ENCODE peak calls at places on chromosomes 12 and 14, in five cellular contexts. One of them, this sample, is unnamed.
A peak's percentile ranks its signal among the peaks of the same experiment; 100 is the strongest.

GRCh38 chr12:120669055-120669828 is 17.7 kb upstream of the MLEC start:
- DNase-seq in colonic mucosa: peak; percentile 66
- DNase-seq in kidney: peak; percentile 74
- DNase-seq in lower leg skin: no peak
- DNase-seq in cardiac fibroblast: no peak
- DNase-seq in this sample: no peak

GRCh38 chr12:32501835-32502333 is 102.5 kb downstream of the FGD4 start:
- DNase-seq in lower leg skin: no peak
- DNase-seq in cardiac fibroblast: peak; percentile 81
- DNase-seq in colonic mucosa: peak; percentile 64
- DNase-seq in kidney: no peak
- DNase-seq in this sample: peak; percentile 28

GRCh38 chr14:67646136-67646535 is 26.4 kb downstream of the ARG2 start:
- DNase-seq in lower leg skin: no peak
- DNase-seq in kidney: no peak
- DNase-seq in cardiac fibroblast: no peak
- DNase-seq in colonic mucosa: no peak
- DNase-seq in this sample: no peak

GRCh38 chr12:51448618-51449256 is 24.1 kb downstream of the SLC4A8 start:
- DNase-seq in cardiac fibroblast: no peak
- DNase-seq in lower leg skin: no peak
- DNase-seq in kidney: no peak
- DNase-seq in colonic mucosa: no peak
- DNase-seq in this sample: no peak

GRCh38 chr14:75279153-75279738 is 618 bp downstream of the FOS start:
- DNase-seq in colonic mucosa: peak; percentile 77
- DNase-seq in lower leg skin: peak; percentile 94
- DNase-seq in kidney: peak; percentile 92
- DNase-seq in cardiac fibroblast: peak; percentile 79
- DNase-seq in this sample: peak; percentile 84

GRCh38 chr12:15033029-15033428 is 60.2 kb downstream of the PDE6H start:
- DNase-seq in lower leg skin: no peak
- DNase-seq in kidney: no peak
- DNase-seq in colonic mucosa: no peak
- DNase-seq in cardiac fibroblast: no peak
- DNase-seq in this sample: no peak

GRCh38 chr14:74866708-74867389 is 9.1 kb downstream of the PROX2 start:
- DNase-seq in kidney: no peak
- DNase-seq in colonic mucosa: no peak
- DNase-seq in lower leg skin: no peak
- DNase-seq in cardiac fibroblast: no peak
- DNase-seq in this sample: no peak

GRCh38 chr14:85024931-85025330 is 505.0 kb upstream of the FLRT2 start:
- DNase-seq in colonic mucosa: no peak
- DNase-seq in cardiac fibroblast: peak; percentile 7
- DNase-seq in lower leg skin: no peak
- DNase-seq in kidney: peak; percentile 38
- DNase-seq in this sample: no peak

GRCh38 chr14:101469382-101470251 is 91.7 kb upstream of the DIO3 start:
- DNase-seq in lower leg skin: peak; percentile 72
- DNase-seq in kidney: peak; percentile 20
- DNase-seq in cardiac fibroblast: no peak
- DNase-seq in colonic mucosa: no peak
- DNase-seq in this sample: no peak

GRCh38 chr12:86193931-86194330 is 62.3 kb downstream of the MGAT4C start:
- DNase-seq in colonic mucosa: no peak
- DNase-seq in cardiac fibroblast: peak; percentile 0
- DNase-seq in kidney: no peak
- DNase-seq in lower leg skin: no peak
- DNase-seq in this sample: no peak

GRCh38 chr12:116863275-116863767 is 17.9 kb downstream of the HRK start:
- DNase-seq in cardiac fibroblast: peak; percentile 61
- DNase-seq in colonic mucosa: peak; percentile 57
- DNase-seq in kidney: no peak
- DNase-seq in lower leg skin: no peak
- DNase-seq in this sample: no peak

GRCh38 chr14:95495538-95496025 is 20.9 kb downstream of the SYNE3 start:
- DNase-seq in colonic mucosa: peak; percentile 53
- DNase-seq in cardiac fibroblast: no peak
- DNase-seq in kidney: peak; percentile 66
- DNase-seq in lower leg skin: no peak
- DNase-seq in this sample: no peak

GRCh38 chr12:66144796-66145754 is 14.5 kb upstream of the LLPH start:
- DNase-seq in kidney: no peak
- DNase-seq in cardiac fibroblast: peak; percentile 94
- DNase-seq in lower leg skin: no peak
- DNase-seq in colonic mucosa: peak; percentile 75
- DNase-seq in this sample: peak; percentile 58

GRCh38 chr14:86221755-86222154 is 691.8 kb downstream of the FLRT2 start:
- DNase-seq in lower leg skin: no peak
- DNase-seq in colonic mucosa: no peak
- DNase-seq in kidney: no peak
- DNase-seq in cardiac fibroblast: no peak
- DNase-seq in this sample: no peak

GRCh38 chr12:51391047-51391837 is at the start of gene GALNT6:
- DNase-seq in cardiac fibroblast: no peak
- DNase-seq in kidney: peak; percentile 84
- DNase-seq in colonic mucosa: peak; percentile 85
- DNase-seq in lower leg skin: peak; percentile 88
- DNase-seq in this sample: peak; percentile 28

GRCh38 chr12:109875572-109876131 is 4.7 kb downstream of the GLTP start:
- DNase-seq in lower leg skin: no peak
- DNase-seq in cardiac fibroblast: no peak
- DNase-seq in colonic mucosa: peak; percentile 85
- DNase-seq in kidney: no peak
- DNase-seq in this sample: no peak

GRCh38 chr12:69977991-69978390 is 153.0 kb downstream of the MYRFL start:
- DNase-seq in kidney: no peak
- DNase-seq in cardiac fibroblast: no peak
- DNase-seq in colonic mucosa: no peak
- DNase-seq in lower leg skin: no peak
- DNase-seq in this sample: no peak

GRCh38 chr14:65703996-65704395 is 291.5 kb downstream of the FUT8 start:
- DNase-seq in kidney: no peak
- DNase-seq in lower leg skin: no peak
- DNase-seq in colonic mucosa: no peak
- DNase-seq in cardiac fibroblast: peak; percentile 27
- DNase-seq in this sample: no peak

GRCh38 chr12:110696283-110696682 is 7.4 kb upstream of the HVCN1 start:
- DNase-seq in colonic mucosa: no peak
- DNase-seq in cardiac fibroblast: no peak
- DNase-seq in kidney: no peak
- DNase-seq in lower leg skin: no peak
- DNase-seq in this sample: no peak

GRCh38 chr12:12717586-12718381 is 616 bp downstream of the CDKN1B start:
- DNase-seq in lower leg skin: peak; percentile 91
- DNase-seq in cardiac fibroblast: peak; percentile 28
- DNase-seq in colonic mucosa: peak; percentile 46
- DNase-seq in kidney: peak; percentile 80
- DNase-seq in this sample: peak; percentile 38

GRCh38 chr12:68250454-68250853 is 3.0 kb downstream of the IL22 start:
- DNase-seq in kidney: no peak
- DNase-seq in colonic mucosa: no peak
- DNase-seq in cardiac fibroblast: peak; percentile 59
- DNase-seq in lower leg skin: no peak
- DNase-seq in this sample: no peak

GRCh38 chr12:113142173-113142885 is 6.8 kb upstream of the RASAL1 start:
- DNase-seq in cardiac fibroblast: no peak
- DNase-seq in kidney: peak; percentile 92
- DNase-seq in lower leg skin: peak; percentile 90
- DNase-seq in colonic mucosa: peak; percentile 70
- DNase-seq in this sample: no peak

GRCh38 chr14:74804219-74804825 is 41.2 kb downstream of the YLPM1 start:
- DNase-seq in colonic mucosa: no peak
- DNase-seq in kidney: no peak
- DNase-seq in lower leg skin: no peak
- DNase-seq in cardiac fibroblast: peak; percentile 81
- DNase-seq in this sample: no peak

GRCh38 chr14:103021817-103022668 is 35.3 kb downstream of the CDC42BPB start:
- DNase-seq in colonic mucosa: no peak
- DNase-seq in lower leg skin: no peak
- DNase-seq in cardiac fibroblast: peak; percentile 54
- DNase-seq in kidney: no peak
- DNase-seq in this sample: no peak

GRCh38 chr14:103022669-103023044 is 34.7 kb downstream of the CDC42BPB start:
- DNase-seq in colonic mucosa: no peak
- DNase-seq in cardiac fibroblast: no peak
- DNase-seq in kidney: no peak
- DNase-seq in lower leg skin: no peak
- DNase-seq in this sample: no peak

GRCh38 chr14:103026988-103027387 is 30.4 kb downstream of the CDC42BPB start:
- DNase-seq in cardiac fibroblast: no peak
- DNase-seq in colonic mucosa: peak; percentile 49
- DNase-seq in kidney: no peak
- DNase-seq in lower leg skin: no peak
- DNase-seq in this sample: no peak

GRCh38 chr14:103027451-103027850 is 29.9 kb downstream of the CDC42BPB start:
- DNase-seq in lower leg skin: no peak
- DNase-seq in kidney: no peak
- DNase-seq in cardiac fibroblast: no peak
- DNase-seq in colonic mucosa: no peak
- DNase-seq in this sample: no peak

GRCh38 chr14:103023881-103024473 is 33.4 kb downstream of the CDC42BPB start:
- DNase-seq in colonic mucosa: no peak
- DNase-seq in lower leg skin: no peak
- DNase-seq in kidney: no peak
- DNase-seq in cardiac fibroblast: peak; percentile 88
- DNase-seq in this sample: no peak
- TF ChIP-seq CTCF in colonic mucosa: no peak
- TF ChIP-seq CTCF in lower leg skin: no peak
- TF ChIP-seq CTCF in kidney: no peak
- TF ChIP-seq CTCF in cardiac fibroblast: no peak
- TF ChIP-seq CTCF in this sample: no peak

DNA sequence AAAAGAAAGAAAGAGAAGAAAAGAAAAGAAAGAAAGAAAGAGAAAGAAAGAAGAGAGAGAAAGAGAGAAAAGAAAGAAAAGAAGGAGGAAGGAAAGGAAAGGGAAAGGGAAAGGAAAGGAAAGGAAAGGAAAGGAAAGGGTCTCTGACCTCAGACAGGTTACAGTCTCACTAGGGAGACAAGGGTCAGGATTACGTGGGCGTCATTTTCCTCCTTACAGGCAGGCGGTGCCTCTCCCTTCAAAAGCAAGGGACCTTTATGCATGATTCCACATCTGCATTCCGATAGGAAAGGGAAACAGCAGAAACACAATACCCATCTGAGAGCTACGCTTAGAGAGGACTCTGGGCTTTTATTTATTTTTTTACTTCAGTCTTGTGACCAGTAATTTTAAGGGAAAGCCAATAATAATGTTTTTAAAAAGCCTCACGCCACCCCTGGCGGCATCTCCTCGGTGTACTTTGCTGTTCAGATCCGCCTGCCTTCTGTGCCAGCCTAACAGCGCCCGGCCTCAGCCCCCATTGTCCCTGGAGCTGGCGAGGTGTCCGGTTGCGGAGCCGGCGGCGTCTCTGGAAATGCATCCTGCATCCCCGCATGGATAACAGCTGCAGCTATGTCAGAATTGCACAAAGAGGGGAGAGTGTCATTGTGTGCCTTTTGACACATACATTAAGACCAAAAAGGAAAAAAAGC is 882 bp upstream of the HIP1R start:
- DNase-seq in lower leg skin: peak; percentile 90
- DNase-seq in cardiac fibroblast: peak; percentile 45
- DNase-seq in kidney: peak; percentile 82
- DNase-seq in colonic mucosa: peak; percentile 70
- DNase-seq in this sample: peak; percentile 48
- TF ChIP-seq CTCF in lower leg skin: no peak
- TF ChIP-seq CTCF in cardiac fibroblast: peak; percentile 16
- TF ChIP-seq CTCF in kidney: no peak
- TF ChIP-seq CTCF in colonic mucosa: no peak
- TF ChIP-seq CTCF in this sample: peak; percentile 13

DNA sequence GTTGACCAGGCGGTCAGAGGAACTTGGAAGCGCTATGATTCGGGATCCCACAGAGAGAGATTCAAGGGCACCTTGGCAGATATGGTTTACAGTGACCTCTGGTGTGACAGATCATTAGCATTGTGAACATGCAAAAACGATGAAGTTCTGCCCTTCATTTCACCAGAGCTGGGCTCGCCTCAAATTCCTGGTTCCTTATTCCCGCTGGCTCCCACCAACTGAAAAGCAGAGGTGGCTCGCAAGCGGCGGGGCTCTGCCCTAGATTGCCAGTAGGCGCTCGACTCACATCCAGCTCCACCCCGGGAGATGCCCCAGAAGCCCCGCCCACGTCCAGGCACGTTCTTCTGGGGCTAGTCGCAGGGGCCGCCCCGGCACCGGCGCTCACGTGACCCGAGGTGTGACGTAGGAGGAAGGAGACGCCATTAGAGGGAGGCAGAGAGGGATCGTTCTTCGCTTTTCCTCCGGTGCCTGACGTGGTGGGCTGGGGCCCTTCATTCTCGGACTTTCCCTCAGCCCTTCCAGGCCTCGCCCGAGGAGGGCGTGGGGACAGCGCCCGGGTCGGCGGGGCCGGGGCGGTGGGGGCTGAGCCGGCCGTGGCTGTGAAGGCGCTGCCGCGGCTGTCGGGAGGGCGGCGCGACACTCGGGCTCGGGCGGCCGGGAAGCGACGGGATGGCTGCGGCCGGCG is at the start of gene RAB21:
- DNase-seq in lower leg skin: peak; percentile 100
- DNase-seq in kidney: peak; percentile 100
- DNase-seq in colonic mucosa: peak; percentile 100
- DNase-seq in cardiac fibroblast: peak; percentile 97
- DNase-seq in this sample: peak; percentile 99
- TF ChIP-seq CTCF in lower leg skin: peak; percentile 19
- TF ChIP-seq CTCF in kidney: peak; percentile 6
- TF ChIP-seq CTCF in colonic mucosa: peak; percentile 21
- TF ChIP-seq CTCF in cardiac fibroblast: peak; percentile 32
- TF ChIP-seq CTCF in this sample: peak; percentile 47

DNA sequence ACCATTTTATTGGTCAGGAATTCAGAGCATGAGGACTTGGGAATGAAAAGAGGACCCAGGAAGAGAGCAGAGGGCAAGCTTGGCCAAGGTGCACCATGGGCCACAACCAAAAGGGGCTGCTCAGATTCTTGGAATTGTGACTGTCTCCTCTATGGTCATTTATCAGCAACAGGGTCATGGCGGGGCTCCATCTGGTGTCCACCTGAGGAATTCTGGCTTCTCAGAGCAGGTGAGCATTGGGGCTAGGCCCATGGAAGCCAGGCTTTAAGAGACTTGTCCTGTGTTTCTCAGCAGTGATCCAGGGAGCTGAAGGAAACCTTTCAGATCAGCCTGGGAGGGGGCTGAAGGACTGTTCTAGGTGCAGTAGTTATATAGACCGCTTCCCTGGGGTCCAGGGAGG is 2.6 kb upstream of the RIN3 start:
- DNase-seq in kidney: no peak
- DNase-seq in cardiac fibroblast: no peak
- DNase-seq in colonic mucosa: no peak
- DNase-seq in lower leg skin: no peak
- DNase-seq in this sample: no peak
- TF ChIP-seq CTCF in kidney: no peak
- TF ChIP-seq CTCF in cardiac fibroblast: no peak
- TF ChIP-seq CTCF in colonic mucosa: no peak
- TF ChIP-seq CTCF in lower leg skin: no peak
- TF ChIP-seq CTCF in this sample: peak; percentile 16

DNA sequence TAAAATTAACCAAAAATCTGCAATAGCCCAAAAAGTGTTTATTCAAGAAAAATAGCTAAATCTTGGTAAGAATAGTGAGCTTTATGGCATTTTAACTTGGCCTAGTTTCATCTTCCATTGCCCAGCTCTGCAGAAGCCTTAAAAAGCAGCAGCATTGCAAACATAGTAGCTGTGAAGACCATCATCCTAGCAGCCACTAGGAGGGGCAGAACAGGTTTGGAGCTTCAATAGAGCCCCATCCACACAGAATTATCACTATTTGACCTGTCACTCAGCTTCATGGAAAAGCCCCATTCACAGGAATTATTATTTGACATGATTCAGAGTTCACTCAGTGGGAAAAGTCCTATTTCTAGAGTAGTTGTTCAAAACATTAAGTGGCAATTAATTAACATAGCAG is 7.3 kb downstream of the CLEC14A start:
- DNase-seq in colonic mucosa: no peak
- DNase-seq in lower leg skin: no peak
- DNase-seq in kidney: no peak
- DNase-seq in cardiac fibroblast: no peak
- DNase-seq in this sample: no peak
- TF ChIP-seq CTCF in colonic mucosa: no peak
- TF ChIP-seq CTCF in lower leg skin: no peak
- TF ChIP-seq CTCF in kidney: no peak
- TF ChIP-seq CTCF in cardiac fibroblast: peak; percentile 32
- TF ChIP-seq CTCF in this sample: peak; percentile 31

This sample was measured in heart right ventricle.